ENCODE peak calls at places on chromosomes 11 and 22, in ten cellular contexts. K is HL-60, M is SK-N-SH, G is endothelial cell of umbilical vein, P is K562, I is sigmoid colon, L is stomach, T is transverse colon, H is HCT116, C is spleen. F is an unnamed sample.

GRCh38 chr11:59802639-59803176 is 7.9 kb downstream of the MRPL16 start:
- DNase-seq in K (peak; percentile 45), M (peak; percentile 42), G (peak; percentile 79), P (peak; percentile 74), I (no peak), L (no peak), T (no peak), H (peak; percentile 46), C (no peak), F (no peak)

GRCh38 chr11:134048028-134048427 is 20.8 kb upstream of the JAM3 start:
- DNase-seq in K (no peak), M (no peak), G (no peak), P (no peak), I (no peak), L (no peak), T (no peak), H (no peak), C (no peak), F (no peak)

GRCh38 chr11:118434553-118435232 is 1.6 kb upstream of the KMT2A start:
- DNase-seq in K (no peak), M (no peak), G (peak; percentile 58), P (peak; percentile 65), I (peak; percentile 67), L (no peak), T (peak; percentile 32), H (no peak), C (peak; percentile 82), F (no peak)

GRCh38 chr11:45079075-45079444 is 67.4 kb upstream of the PRDM11 start:
- DNase-seq in K (no peak), M (no peak), G (no peak), P (no peak), I (peak; percentile 88), L (no peak), T (peak; percentile 24), H (no peak), C (no peak), F (no peak)

GRCh38 chr11:38416141-38416540 is 1818.1 kb upstream of the RAG2 start:
- DNase-seq in K (no peak), M (no peak), G (no peak), P (no peak), I (no peak), L (no peak), T (no peak), H (no peak), C (no peak), F (no peak)

GRCh38 chr22:29126670-29127069 is 53.8 kb downstream of the KREMEN1 start:
- DNase-seq in K (no peak), M (no peak), G (no peak), P (no peak), I (no peak), L (no peak), T (no peak), H (no peak), C (no peak), F (no peak)

GRCh38 chr11:35011389-35011788 is 95.0 kb downstream of the PDHX start:
- DNase-seq in K (no peak), M (no peak), G (no peak), P (no peak), I (no peak), L (no peak), T (no peak), H (no peak), C (no peak), F (no peak)

GRCh38 chr11:29184939-29185890 is 831.6 kb downstream of the KCNA4 start:
- DNase-seq in K (no peak), M (no peak), G (no peak), P (no peak), I (no peak), L (no peak), T (no peak), H (no peak), C (no peak), F (no peak)

GRCh38 chr11:3132831-3133455 is 32.2 kb downstream of the OSBPL5 start:
- DNase-seq in K (no peak), M (no peak), G (no peak), P (no peak), I (peak; percentile 56), L (no peak), T (peak; percentile 4), H (no peak), C (peak; percentile 52), F (no peak)

GRCh38 chr11:74450318-74450717 is 17.0 kb downstream of the KCNE3 start:
- DNase-seq in K (no peak), M (no peak), G (no peak), P (no peak), I (no peak), L (no peak), T (no peak), H (no peak), C (no peak), F (no peak)
- TF ChIP-seq POLR2AphosphoS5 in K (no peak), M (no peak), G (no peak), P (no peak), I (no peak), L (no peak), T (no peak), H (no peak), C (no peak), F (no peak)

GRCh38 chr11:65492637-65493366 is 6.0 kb upstream of the MALAT1 start:
- DNase-seq in K (peak; percentile 55), M (no peak), G (peak; percentile 81), P (peak; percentile 88), I (peak; percentile 97), L (peak; percentile 85), T (peak; percentile 87), H (no peak), C (no peak), F (peak; percentile 79)

GRCh38 chr11:65492387-65492636 is 6.5 kb upstream of the MALAT1 start:
- DNase-seq in K (no peak), M (no peak), G (no peak), P (no peak), I (no peak), L (no peak), T (no peak), H (no peak), C (no peak), F (no peak)

GRCh38 chr11:65491163-65491465 is 7.7 kb upstream of the MALAT1 start:
- DNase-seq in K (no peak), M (no peak), G (peak; percentile 49), P (peak; percentile 35), I (peak; percentile 64), L (no peak), T (no peak), H (no peak), C (no peak), F (no peak)

GRCh38 chr11:65491614-65492386 is 7.0 kb upstream of the MALAT1 start:
- DNase-seq in K (peak; percentile 67), M (no peak), G (peak; percentile 89), P (peak; percentile 85), I (peak; percentile 94), L (peak; percentile 86), T (peak; percentile 90), H (peak; percentile 93), C (no peak), F (peak; percentile 93)

GRCh38 chr11:65493367-65494176 is 5.3 kb upstream of the MALAT1 start:
- DNase-seq in K (no peak), M (no peak), G (peak; percentile 87), P (peak; percentile 85), I (peak; percentile 90), L (peak; percentile 88), T (peak; percentile 83), H (peak; percentile 94), C (no peak), F (no peak)
- TF ChIP-seq POLR2AphosphoS5 in K (no peak), M (peak; percentile 87), G (peak; percentile 74), P (peak; percentile 28), I (peak; percentile 77), L (peak; percentile 95), T (peak; percentile 90), H (peak; percentile 86), C (no peak), F (peak; percentile 42)

GRCh38 chr11:13775471-13775870 is 107.0 kb downstream of the FAR1 start:
- DNase-seq in K (no peak), M (no peak), G (no peak), P (no peak), I (no peak), L (no peak), T (peak; percentile 57), H (no peak), C (no peak), F (no peak)

GRCh38 chr11:13776134-13776815 is 107.8 kb downstream of the FAR1 start:
- DNase-seq in K (no peak), M (no peak), G (no peak), P (peak; percentile 14), I (no peak), L (no peak), T (no peak), H (peak; percentile 15), C (no peak), F (no peak)

GRCh38 chr11:13767461-13767860 is 99.0 kb downstream of the FAR1 start:
- DNase-seq in K (no peak), M (no peak), G (no peak), P (peak; percentile 33), I (no peak), L (no peak), T (no peak), H (no peak), C (no peak), F (no peak)

GRCh38 chr11:13769188-13769587 is 100.7 kb downstream of the FAR1 start:
- DNase-seq in K (no peak), M (no peak), G (no peak), P (no peak), I (no peak), L (no peak), T (no peak), H (no peak), C (no peak), F (no peak)

DNA sequence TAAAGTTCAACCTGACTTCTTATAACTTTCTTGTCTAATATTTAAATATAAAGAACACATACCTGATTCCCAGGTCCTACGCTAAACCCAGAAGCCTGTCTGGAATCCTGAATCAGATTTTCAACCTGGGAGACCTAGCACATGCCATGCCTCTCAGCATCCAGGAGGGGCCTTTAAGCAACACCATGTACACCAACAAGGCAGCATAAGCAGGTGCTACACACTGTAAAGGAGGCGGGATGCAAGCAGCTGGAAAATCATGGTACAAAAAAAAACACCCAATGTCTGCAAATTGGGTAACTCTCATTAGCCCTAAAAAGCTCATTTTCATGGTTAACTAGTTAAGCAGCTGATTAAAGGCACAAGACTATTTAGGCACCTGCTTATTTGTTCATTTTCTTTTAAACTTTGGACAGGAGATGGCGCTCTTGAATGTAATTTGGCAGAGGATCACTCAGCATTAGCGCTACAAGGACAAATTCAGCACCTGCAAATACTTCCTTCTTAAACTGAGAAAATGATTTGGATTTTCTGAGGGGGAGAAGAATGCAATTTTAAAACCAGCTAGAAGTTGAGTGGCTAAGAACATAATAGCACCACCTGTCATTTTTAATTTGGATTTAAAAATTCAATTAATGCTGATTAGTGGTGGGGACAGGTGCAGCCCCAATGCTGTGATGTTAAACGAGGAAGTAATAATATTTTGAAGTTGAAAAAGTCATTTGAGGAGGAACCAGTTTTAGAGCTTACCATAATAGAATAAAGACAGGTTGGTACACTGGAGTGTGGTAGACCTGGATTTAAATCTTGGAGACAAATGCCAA is 104.0 kb downstream of the FAR1 start:
- DNase-seq in K (peak; percentile 4), M (peak; percentile 39), G (peak; percentile 72), P (peak; percentile 78), I (no peak), L (no peak), T (no peak), H (peak; percentile 67), C (no peak), F (no peak)
- TF ChIP-seq POLR2AphosphoS5 in K (no peak), M (no peak), G (no peak), P (no peak), I (no peak), L (no peak), T (no peak), H (no peak), C (no peak), F (no peak)

GRCh38 chr22:19604711-19605268 is 80.6 kb upstream of the CLDN5 start:
- DNase-seq in K (no peak), M (no peak), G (peak; percentile 56), P (peak; percentile 73), I (no peak), L (no peak), T (no peak), H (no peak), C (no peak), F (no peak)
- TF ChIP-seq POLR2AphosphoS5 in K (no peak), M (no peak), G (no peak), P (no peak), I (no peak), L (no peak), T (no peak), H (no peak), C (no peak), F (no peak)

F was measured in breast epithelium.